ENCODE peak calls at places on chromosomes 3 and 15, in ten cellular contexts. One of them, this sample, is unnamed.

GRCh38 chr3:128054363-128054762 is 2.1 kb downstream of the SEC61A1 start:
- DNase-seq in activated naive CD4-positive, alpha-beta T cell treated with anti-CD3 and anti-CD28 coated beads, Interleukin-2, amount 10 ng/mL, durations not matched to agents 7 days and 5 days: no peak
- DNase-seq in GM23338: no peak
- DNase-seq in NCI-H748 treated with DMSO at 0.1 percent for 48 hours: no peak
- DNase-seq in NCI-H524 treated with DMSO at 0.1 percent for 48 hours: no peak
- DNase-seq in HT-29: no peak
- DNase-seq in AG09309: no peak
- DNase-seq in body of pancreas: no peak
- DNase-seq in stimulated activated CD8-positive, alpha-beta memory T cell treated with anti-CD3 and anti-CD28 coated beads, Interleukin-4, amount 100 ng/mL, for 1 hour: no peak
- DNase-seq in Calu3: no peak
- DNase-seq in this sample: no peak

GRCh38 chr3:89698208-89698830 is 590.9 kb downstream of the EPHA3 start:
- DNase-seq in body of pancreas: no peak
- DNase-seq in Calu3: no peak
- DNase-seq in HT-29: no peak
- DNase-seq in NCI-H524 treated with DMSO at 0.1 percent for 48 hours: no peak
- DNase-seq in GM23338: no peak
- DNase-seq in NCI-H748 treated with DMSO at 0.1 percent for 48 hours: no peak
- DNase-seq in activated naive CD4-positive, alpha-beta T cell treated with anti-CD3 and anti-CD28 coated beads, Interleukin-2, amount 10 ng/mL, durations not matched to agents 7 days and 5 days: no peak
- DNase-seq in AG09309: no peak
- DNase-seq in stimulated activated CD8-positive, alpha-beta memory T cell treated with anti-CD3 and anti-CD28 coated beads, Interleukin-4, amount 100 ng/mL, for 1 hour: no peak
- DNase-seq in this sample: no peak

GRCh38 chr3:187746479-187747335 is 1.4 kb upstream of the BCL6 start:
- DNase-seq in NCI-H524 treated with DMSO at 0.1 percent for 48 hours: no peak
- DNase-seq in Calu3: no peak
- DNase-seq in activated naive CD4-positive, alpha-beta T cell treated with anti-CD3 and anti-CD28 coated beads, Interleukin-2, amount 10 ng/mL, durations not matched to agents 7 days and 5 days: peak
- DNase-seq in AG09309: no peak
- DNase-seq in HT-29: no peak
- DNase-seq in stimulated activated CD8-positive, alpha-beta memory T cell treated with anti-CD3 and anti-CD28 coated beads, Interleukin-4, amount 100 ng/mL, for 1 hour: no peak
- DNase-seq in NCI-H748 treated with DMSO at 0.1 percent for 48 hours: no peak
- DNase-seq in body of pancreas: no peak
- DNase-seq in GM23338: peak
- DNase-seq in this sample: no peak

GRCh38 chr15:92719024-92719423 is 63.4 kb upstream of the FAM174B start:
- DNase-seq in body of pancreas: no peak
- DNase-seq in NCI-H748 treated with DMSO at 0.1 percent for 48 hours: no peak
- DNase-seq in HT-29: no peak
- DNase-seq in GM23338: no peak
- DNase-seq in AG09309: no peak
- DNase-seq in stimulated activated CD8-positive, alpha-beta memory T cell treated with anti-CD3 and anti-CD28 coated beads, Interleukin-4, amount 100 ng/mL, for 1 hour: no peak
- DNase-seq in NCI-H524 treated with DMSO at 0.1 percent for 48 hours: no peak
- DNase-seq in Calu3: no peak
- DNase-seq in activated naive CD4-positive, alpha-beta T cell treated with anti-CD3 and anti-CD28 coated beads, Interleukin-2, amount 10 ng/mL, durations not matched to agents 7 days and 5 days: no peak
- DNase-seq in this sample: no peak

GRCh38 chr3:175346573-175347356 is 487.6 kb downstream of the NAALADL2 start:
- DNase-seq in Calu3: peak
- DNase-seq in AG09309: peak
- DNase-seq in body of pancreas: no peak
- DNase-seq in GM23338: no peak
- DNase-seq in stimulated activated CD8-positive, alpha-beta memory T cell treated with anti-CD3 and anti-CD28 coated beads, Interleukin-4, amount 100 ng/mL, for 1 hour: no peak
- DNase-seq in HT-29: peak
- DNase-seq in activated naive CD4-positive, alpha-beta T cell treated with anti-CD3 and anti-CD28 coated beads, Interleukin-2, amount 10 ng/mL, durations not matched to agents 7 days and 5 days: no peak
- DNase-seq in NCI-H748 treated with DMSO at 0.1 percent for 48 hours: no peak
- DNase-seq in NCI-H524 treated with DMSO at 0.1 percent for 48 hours: no peak
- DNase-seq in this sample: peak

GRCh38 chr3:159080821-159081220 is 279.0 kb downstream of the MFSD1 start:
- DNase-seq in body of pancreas: no peak
- DNase-seq in stimulated activated CD8-positive, alpha-beta memory T cell treated with anti-CD3 and anti-CD28 coated beads, Interleukin-4, amount 100 ng/mL, for 1 hour: no peak
- DNase-seq in NCI-H748 treated with DMSO at 0.1 percent for 48 hours: no peak
- DNase-seq in Calu3: no peak
- DNase-seq in AG09309: no peak
- DNase-seq in GM23338: no peak
- DNase-seq in NCI-H524 treated with DMSO at 0.1 percent for 48 hours: no peak
- DNase-seq in activated naive CD4-positive, alpha-beta T cell treated with anti-CD3 and anti-CD28 coated beads, Interleukin-2, amount 10 ng/mL, durations not matched to agents 7 days and 5 days: no peak
- DNase-seq in HT-29: no peak
- DNase-seq in this sample: no peak

GRCh38 chr15:91049378-91050127 is 27.2 kb upstream of the VPS33B start:
- DNase-seq in body of pancreas: peak
- DNase-seq in NCI-H748 treated with DMSO at 0.1 percent for 48 hours: peak
- DNase-seq in Calu3: peak
- DNase-seq in AG09309: peak
- DNase-seq in GM23338: peak
- DNase-seq in NCI-H524 treated with DMSO at 0.1 percent for 48 hours: peak
- DNase-seq in stimulated activated CD8-positive, alpha-beta memory T cell treated with anti-CD3 and anti-CD28 coated beads, Interleukin-4, amount 100 ng/mL, for 1 hour: peak
- DNase-seq in activated naive CD4-positive, alpha-beta T cell treated with anti-CD3 and anti-CD28 coated beads, Interleukin-2, amount 10 ng/mL, durations not matched to agents 7 days and 5 days: peak
- DNase-seq in HT-29: peak
- DNase-seq in this sample: peak

GRCh38 chr3:5264896-5265770 is 77.6 kb downstream of the EDEM1 start:
- DNase-seq in body of pancreas: no peak
- DNase-seq in NCI-H524 treated with DMSO at 0.1 percent for 48 hours: no peak
- DNase-seq in GM23338: no peak
- DNase-seq in Calu3: no peak
- DNase-seq in HT-29: no peak
- DNase-seq in AG09309: peak
- DNase-seq in activated naive CD4-positive, alpha-beta T cell treated with anti-CD3 and anti-CD28 coated beads, Interleukin-2, amount 10 ng/mL, durations not matched to agents 7 days and 5 days: no peak
- DNase-seq in stimulated activated CD8-positive, alpha-beta memory T cell treated with anti-CD3 and anti-CD28 coated beads, Interleukin-4, amount 100 ng/mL, for 1 hour: no peak
- DNase-seq in NCI-H748 treated with DMSO at 0.1 percent for 48 hours: no peak
- DNase-seq in this sample: no peak

GRCh38 chr3:183959214-183959613 is 58.5 kb downstream of the ABCC5 start:
- DNase-seq in activated naive CD4-positive, alpha-beta T cell treated with anti-CD3 and anti-CD28 coated beads, Interleukin-2, amount 10 ng/mL, durations not matched to agents 7 days and 5 days: no peak
- DNase-seq in body of pancreas: no peak
- DNase-seq in NCI-H748 treated with DMSO at 0.1 percent for 48 hours: no peak
- DNase-seq in stimulated activated CD8-positive, alpha-beta memory T cell treated with anti-CD3 and anti-CD28 coated beads, Interleukin-4, amount 100 ng/mL, for 1 hour: no peak
- DNase-seq in NCI-H524 treated with DMSO at 0.1 percent for 48 hours: no peak
- DNase-seq in Calu3: peak
- DNase-seq in GM23338: no peak
- DNase-seq in HT-29: no peak
- DNase-seq in AG09309: no peak
- DNase-seq in this sample: no peak

GRCh38 chr3:98434412-98434811 is 28.6 kb upstream of the OR5K1 start:
- DNase-seq in NCI-H748 treated with DMSO at 0.1 percent for 48 hours: no peak
- DNase-seq in Calu3: no peak
- DNase-seq in activated naive CD4-positive, alpha-beta T cell treated with anti-CD3 and anti-CD28 coated beads, Interleukin-2, amount 10 ng/mL, durations not matched to agents 7 days and 5 days: no peak
- DNase-seq in AG09309: no peak
- DNase-seq in NCI-H524 treated with DMSO at 0.1 percent for 48 hours: no peak
- DNase-seq in stimulated activated CD8-positive, alpha-beta memory T cell treated with anti-CD3 and anti-CD28 coated beads, Interleukin-4, amount 100 ng/mL, for 1 hour: no peak
- DNase-seq in body of pancreas: no peak
- DNase-seq in HT-29: no peak
- DNase-seq in GM23338: no peak
- DNase-seq in this sample: no peak

GRCh38 chr3:149621218-149622005 is 36.4 kb downstream of the WWTR1 start:
- DNase-seq in stimulated activated CD8-positive, alpha-beta memory T cell treated with anti-CD3 and anti-CD28 coated beads, Interleukin-4, amount 100 ng/mL, for 1 hour: no peak
- DNase-seq in HT-29: no peak
- DNase-seq in activated naive CD4-positive, alpha-beta T cell treated with anti-CD3 and anti-CD28 coated beads, Interleukin-2, amount 10 ng/mL, durations not matched to agents 7 days and 5 days: no peak
- DNase-seq in GM23338: peak
- DNase-seq in AG09309: peak
- DNase-seq in NCI-H748 treated with DMSO at 0.1 percent for 48 hours: no peak
- DNase-seq in NCI-H524 treated with DMSO at 0.1 percent for 48 hours: no peak
- DNase-seq in Calu3: peak
- DNase-seq in body of pancreas: no peak
- DNase-seq in this sample: no peak

GRCh38 chr3:58680896-58681525 is 14.4 kb upstream of the FAM3D start:
- DNase-seq in Calu3: no peak
- DNase-seq in HT-29: no peak
- DNase-seq in GM23338: no peak
- DNase-seq in body of pancreas: no peak
- DNase-seq in stimulated activated CD8-positive, alpha-beta memory T cell treated with anti-CD3 and anti-CD28 coated beads, Interleukin-4, amount 100 ng/mL, for 1 hour: no peak
- DNase-seq in activated naive CD4-positive, alpha-beta T cell treated with anti-CD3 and anti-CD28 coated beads, Interleukin-2, amount 10 ng/mL, durations not matched to agents 7 days and 5 days: no peak
- DNase-seq in NCI-H748 treated with DMSO at 0.1 percent for 48 hours: no peak
- DNase-seq in AG09309: no peak
- DNase-seq in NCI-H524 treated with DMSO at 0.1 percent for 48 hours: no peak
- DNase-seq in this sample: no peak

GRCh38 chr3:18559323-18559972 is 134.3 kb upstream of the SATB1 start:
- DNase-seq in Calu3: peak
- DNase-seq in body of pancreas: peak
- DNase-seq in activated naive CD4-positive, alpha-beta T cell treated with anti-CD3 and anti-CD28 coated beads, Interleukin-2, amount 10 ng/mL, durations not matched to agents 7 days and 5 days: peak
- DNase-seq in NCI-H748 treated with DMSO at 0.1 percent for 48 hours: peak
- DNase-seq in AG09309: peak
- DNase-seq in HT-29: peak
- DNase-seq in NCI-H524 treated with DMSO at 0.1 percent for 48 hours: peak
- DNase-seq in GM23338: peak
- DNase-seq in stimulated activated CD8-positive, alpha-beta memory T cell treated with anti-CD3 and anti-CD28 coated beads, Interleukin-4, amount 100 ng/mL, for 1 hour: peak
- DNase-seq in this sample: peak

GRCh38 chr3:107218864-107219269 is 158.4 kb upstream of the CCDC54 start:
- DNase-seq in activated naive CD4-positive, alpha-beta T cell treated with anti-CD3 and anti-CD28 coated beads, Interleukin-2, amount 10 ng/mL, durations not matched to agents 7 days and 5 days: no peak
- DNase-seq in Calu3: no peak
- DNase-seq in NCI-H524 treated with DMSO at 0.1 percent for 48 hours: no peak
- DNase-seq in HT-29: no peak
- DNase-seq in body of pancreas: no peak
- DNase-seq in NCI-H748 treated with DMSO at 0.1 percent for 48 hours: no peak
- DNase-seq in GM23338: no peak
- DNase-seq in stimulated activated CD8-positive, alpha-beta memory T cell treated with anti-CD3 and anti-CD28 coated beads, Interleukin-4, amount 100 ng/mL, for 1 hour: no peak
- DNase-seq in AG09309: no peak
- DNase-seq in this sample: no peak

GRCh38 chr3:136818191-136818850 is 605 bp upstream of the SLC35G2 start:
- DNase-seq in Calu3: peak
- DNase-seq in AG09309: peak
- DNase-seq in GM23338: peak
- DNase-seq in NCI-H524 treated with DMSO at 0.1 percent for 48 hours: peak
- DNase-seq in NCI-H748 treated with DMSO at 0.1 percent for 48 hours: no peak
- DNase-seq in body of pancreas: peak
- DNase-seq in stimulated activated CD8-positive, alpha-beta memory T cell treated with anti-CD3 and anti-CD28 coated beads, Interleukin-4, amount 100 ng/mL, for 1 hour: no peak
- DNase-seq in activated naive CD4-positive, alpha-beta T cell treated with anti-CD3 and anti-CD28 coated beads, Interleukin-2, amount 10 ng/mL, durations not matched to agents 7 days and 5 days: peak
- DNase-seq in HT-29: peak
- DNase-seq in this sample: no peak

GRCh38 chr15:64847016-64847415 is 5.3 kb downstream of the PLEKHO2 start:
- DNase-seq in stimulated activated CD8-positive, alpha-beta memory T cell treated with anti-CD3 and anti-CD28 coated beads, Interleukin-4, amount 100 ng/mL, for 1 hour: no peak
- DNase-seq in GM23338: no peak
- DNase-seq in activated naive CD4-positive, alpha-beta T cell treated with anti-CD3 and anti-CD28 coated beads, Interleukin-2, amount 10 ng/mL, durations not matched to agents 7 days and 5 days: no peak
- DNase-seq in NCI-H524 treated with DMSO at 0.1 percent for 48 hours: no peak
- DNase-seq in HT-29: no peak
- DNase-seq in Calu3: no peak
- DNase-seq in NCI-H748 treated with DMSO at 0.1 percent for 48 hours: no peak
- DNase-seq in AG09309: no peak
- DNase-seq in body of pancreas: no peak
- DNase-seq in this sample: no peak

GRCh38 chr15:58690703-58691102 is 58.8 kb downstream of the ADAM10 start:
- DNase-seq in activated naive CD4-positive, alpha-beta T cell treated with anti-CD3 and anti-CD28 coated beads, Interleukin-2, amount 10 ng/mL, durations not matched to agents 7 days and 5 days: no peak
- DNase-seq in body of pancreas: no peak
- DNase-seq in GM23338: no peak
- DNase-seq in stimulated activated CD8-positive, alpha-beta memory T cell treated with anti-CD3 and anti-CD28 coated beads, Interleukin-4, amount 100 ng/mL, for 1 hour: no peak
- DNase-seq in NCI-H524 treated with DMSO at 0.1 percent for 48 hours: peak
- DNase-seq in Calu3: no peak
- DNase-seq in AG09309: no peak
- DNase-seq in NCI-H748 treated with DMSO at 0.1 percent for 48 hours: no peak
- DNase-seq in HT-29: no peak
- DNase-seq in this sample: no peak

GRCh38 chr15:50260969-50261496 is 4.5 kb downstream of the HDC start:
- DNase-seq in activated naive CD4-positive, alpha-beta T cell treated with anti-CD3 and anti-CD28 coated beads, Interleukin-2, amount 10 ng/mL, durations not matched to agents 7 days and 5 days: no peak
- DNase-seq in AG09309: no peak
- DNase-seq in body of pancreas: no peak
- DNase-seq in NCI-H524 treated with DMSO at 0.1 percent for 48 hours: no peak
- DNase-seq in GM23338: no peak
- DNase-seq in NCI-H748 treated with DMSO at 0.1 percent for 48 hours: no peak
- DNase-seq in stimulated activated CD8-positive, alpha-beta memory T cell treated with anti-CD3 and anti-CD28 coated beads, Interleukin-4, amount 100 ng/mL, for 1 hour: no peak
- DNase-seq in HT-29: no peak
- DNase-seq in Calu3: no peak
- DNase-seq in this sample: no peak

GRCh38 chr15:45539680-45540079 is 17.1 kb upstream of the SLC30A4 start:
- DNase-seq in NCI-H748 treated with DMSO at 0.1 percent for 48 hours: no peak
- DNase-seq in GM23338: no peak
- DNase-seq in HT-29: peak
- DNase-seq in NCI-H524 treated with DMSO at 0.1 percent for 48 hours: no peak
- DNase-seq in activated naive CD4-positive, alpha-beta T cell treated with anti-CD3 and anti-CD28 coated beads, Interleukin-2, amount 10 ng/mL, durations not matched to agents 7 days and 5 days: no peak
- DNase-seq in stimulated activated CD8-positive, alpha-beta memory T cell treated with anti-CD3 and anti-CD28 coated beads, Interleukin-4, amount 100 ng/mL, for 1 hour: no peak
- DNase-seq in Calu3: no peak
- DNase-seq in AG09309: no peak
- DNase-seq in body of pancreas: no peak
- DNase-seq in this sample: no peak

GRCh38 chr15:56227780-56228179 is 15.9 kb downstream of the RFX7 start:
- DNase-seq in Calu3: no peak
- DNase-seq in NCI-H524 treated with DMSO at 0.1 percent for 48 hours: no peak
- DNase-seq in HT-29: no peak
- DNase-seq in GM23338: no peak
- DNase-seq in body of pancreas: no peak
- DNase-seq in NCI-H748 treated with DMSO at 0.1 percent for 48 hours: no peak
- DNase-seq in activated naive CD4-positive, alpha-beta T cell treated with anti-CD3 and anti-CD28 coated beads, Interleukin-2, amount 10 ng/mL, durations not matched to agents 7 days and 5 days: no peak
- DNase-seq in stimulated activated CD8-positive, alpha-beta memory T cell treated with anti-CD3 and anti-CD28 coated beads, Interleukin-4, amount 100 ng/mL, for 1 hour: no peak
- DNase-seq in AG09309: no peak
- DNase-seq in this sample: no peak

GRCh38 chr15:52421029-52421428 is 107.7 kb downstream of the MYO5A start:
- DNase-seq in GM23338: no peak
- DNase-seq in Calu3: no peak
- DNase-seq in stimulated activated CD8-positive, alpha-beta memory T cell treated with anti-CD3 and anti-CD28 coated beads, Interleukin-4, amount 100 ng/mL, for 1 hour: no peak
- DNase-seq in NCI-H524 treated with DMSO at 0.1 percent for 48 hours: no peak
- DNase-seq in NCI-H748 treated with DMSO at 0.1 percent for 48 hours: no peak
- DNase-seq in body of pancreas: no peak
- DNase-seq in HT-29: no peak
- DNase-seq in AG09309: no peak
- DNase-seq in activated naive CD4-positive, alpha-beta T cell treated with anti-CD3 and anti-CD28 coated beads, Interleukin-2, amount 10 ng/mL, durations not matched to agents 7 days and 5 days: no peak
- DNase-seq in this sample: no peak

GRCh38 chr3:100533176-100533575 is 40.8 kb downstream of the TMEM45A start:
- DNase-seq in stimulated activated CD8-positive, alpha-beta memory T cell treated with anti-CD3 and anti-CD28 coated beads, Interleukin-4, amount 100 ng/mL, for 1 hour: no peak
- DNase-seq in HT-29: no peak
- DNase-seq in Calu3: no peak
- DNase-seq in AG09309: peak
- DNase-seq in NCI-H524 treated with DMSO at 0.1 percent for 48 hours: no peak
- DNase-seq in body of pancreas: no peak
- DNase-seq in GM23338: no peak
- DNase-seq in activated naive CD4-positive, alpha-beta T cell treated with anti-CD3 and anti-CD28 coated beads, Interleukin-2, amount 10 ng/mL, durations not matched to agents 7 days and 5 days: no peak
- DNase-seq in NCI-H748 treated with DMSO at 0.1 percent for 48 hours: no peak
- DNase-seq in this sample: no peak

GRCh38 chr15:101492752-101493692 is 3.5 kb upstream of the PCSK6 start:
- DNase-seq in AG09309: no peak
- DNase-seq in activated naive CD4-positive, alpha-beta T cell treated with anti-CD3 and anti-CD28 coated beads, Interleukin-2, amount 10 ng/mL, durations not matched to agents 7 days and 5 days: no peak
- DNase-seq in stimulated activated CD8-positive, alpha-beta memory T cell treated with anti-CD3 and anti-CD28 coated beads, Interleukin-4, amount 100 ng/mL, for 1 hour: no peak
- DNase-seq in Calu3: no peak
- DNase-seq in NCI-H748 treated with DMSO at 0.1 percent for 48 hours: no peak
- DNase-seq in GM23338: no peak
- DNase-seq in HT-29: no peak
- DNase-seq in body of pancreas: no peak
- DNase-seq in NCI-H524 treated with DMSO at 0.1 percent for 48 hours: no peak
- DNase-seq in this sample: no peak

GRCh38 chr3:110568246-110568645 is 503.4 kb upstream of the NECTIN3 start:
- DNase-seq in AG09309: peak
- DNase-seq in body of pancreas: no peak
- DNase-seq in HT-29: no peak
- DNase-seq in NCI-H524 treated with DMSO at 0.1 percent for 48 hours: no peak
- DNase-seq in Calu3: no peak
- DNase-seq in activated naive CD4-positive, alpha-beta T cell treated with anti-CD3 and anti-CD28 coated beads, Interleukin-2, amount 10 ng/mL, durations not matched to agents 7 days and 5 days: no peak
- DNase-seq in stimulated activated CD8-positive, alpha-beta memory T cell treated with anti-CD3 and anti-CD28 coated beads, Interleukin-4, amount 100 ng/mL, for 1 hour: no peak
- DNase-seq in NCI-H748 treated with DMSO at 0.1 percent for 48 hours: no peak
- DNase-seq in GM23338: no peak
- DNase-seq in this sample: no peak

GRCh38 chr3:125079675-125080045 is 23.9 kb upstream of the HEG1 start:
- DNase-seq in NCI-H748 treated with DMSO at 0.1 percent for 48 hours: no peak
- DNase-seq in activated naive CD4-positive, alpha-beta T cell treated with anti-CD3 and anti-CD28 coated beads, Interleukin-2, amount 10 ng/mL, durations not matched to agents 7 days and 5 days: no peak
- DNase-seq in body of pancreas: no peak
- DNase-seq in AG09309: no peak
- DNase-seq in Calu3: no peak
- DNase-seq in stimulated activated CD8-positive, alpha-beta memory T cell treated with anti-CD3 and anti-CD28 coated beads, Interleukin-4, amount 100 ng/mL, for 1 hour: no peak
- DNase-seq in HT-29: no peak
- DNase-seq in GM23338: no peak
- DNase-seq in NCI-H524 treated with DMSO at 0.1 percent for 48 hours: no peak
- DNase-seq in this sample: no peak

GRCh38 chr15:86863226-86863915 is 783.7 kb downstream of the AGBL1 start:
- DNase-seq in GM23338: no peak
- DNase-seq in HT-29: no peak
- DNase-seq in Calu3: no peak
- DNase-seq in body of pancreas: no peak
- DNase-seq in stimulated activated CD8-positive, alpha-beta memory T cell treated with anti-CD3 and anti-CD28 coated beads, Interleukin-4, amount 100 ng/mL, for 1 hour: no peak
- DNase-seq in NCI-H748 treated with DMSO at 0.1 percent for 48 hours: no peak
- DNase-seq in AG09309: no peak
- DNase-seq in NCI-H524 treated with DMSO at 0.1 percent for 48 hours: no peak
- DNase-seq in activated naive CD4-positive, alpha-beta T cell treated with anti-CD3 and anti-CD28 coated beads, Interleukin-2, amount 10 ng/mL, durations not matched to agents 7 days and 5 days: no peak
- DNase-seq in this sample: no peak

GRCh38 chr3:24812116-24812515 is 317.5 kb upstream of the THRB start:
- DNase-seq in Calu3: peak
- DNase-seq in HT-29: no peak
- DNase-seq in stimulated activated CD8-positive, alpha-beta memory T cell treated with anti-CD3 and anti-CD28 coated beads, Interleukin-4, amount 100 ng/mL, for 1 hour: no peak
- DNase-seq in NCI-H524 treated with DMSO at 0.1 percent for 48 hours: no peak
- DNase-seq in activated naive CD4-positive, alpha-beta T cell treated with anti-CD3 and anti-CD28 coated beads, Interleukin-2, amount 10 ng/mL, durations not matched to agents 7 days and 5 days: no peak
- DNase-seq in GM23338: no peak
- DNase-seq in body of pancreas: no peak
- DNase-seq in NCI-H748 treated with DMSO at 0.1 percent for 48 hours: no peak
- DNase-seq in AG09309: no peak
- DNase-seq in this sample: no peak

GRCh38 chr15:62896969-62897486 is 145.5 kb upstream of the TPM1 start:
- DNase-seq in NCI-H524 treated with DMSO at 0.1 percent for 48 hours: no peak
- DNase-seq in GM23338: no peak
- DNase-seq in Calu3: peak
- DNase-seq in HT-29: peak
- DNase-seq in activated naive CD4-positive, alpha-beta T cell treated with anti-CD3 and anti-CD28 coated beads, Interleukin-2, amount 10 ng/mL, durations not matched to agents 7 days and 5 days: no peak
- DNase-seq in AG09309: peak
- DNase-seq in body of pancreas: peak
- DNase-seq in NCI-H748 treated with DMSO at 0.1 percent for 48 hours: no peak
- DNase-seq in stimulated activated CD8-positive, alpha-beta memory T cell treated with anti-CD3 and anti-CD28 coated beads, Interleukin-4, amount 100 ng/mL, for 1 hour: no peak
- DNase-seq in this sample: no peak

This sample was measured in NCI-H1105 treated with DMSO at 0.1 percent for 48 hours.